ENCODE peak calls at places on chromosomes 2 and 18, in five cellular contexts. One of them, this sample, is unnamed.

GRCh38 chr2:8496079-8496478 is 185.8 kb upstream of the ID2 start:
- DNase-seq in CD8-positive, alpha-beta T cell: no peak
- DNase-seq in stimulated activated CD4-positive, alpha-beta T cell treated with anti-CD3 and anti-CD28 coated beads, Interleukin-15, amount 100 ng/mL, for 24 hours: no peak
- DNase-seq in ACHN: no peak
- DNase-seq in activated CD4-positive, alpha-beta T cell treated with anti-CD3 and anti-CD28 coated beads for 24 hours: no peak
- DNase-seq in this sample: no peak

GRCh38 chr2:65662654-65663432 is 230.4 kb upstream of the SPRED2 start:
- DNase-seq in stimulated activated CD4-positive, alpha-beta T cell treated with anti-CD3 and anti-CD28 coated beads, Interleukin-15, amount 100 ng/mL, for 24 hours: no peak
- DNase-seq in ACHN: no peak
- DNase-seq in CD8-positive, alpha-beta T cell: no peak
- DNase-seq in activated CD4-positive, alpha-beta T cell treated with anti-CD3 and anti-CD28 coated beads for 24 hours: no peak
- DNase-seq in this sample: no peak

GRCh38 chr2:43934567-43934966 is 61.2 kb downstream of the LRPPRC start:
- DNase-seq in activated CD4-positive, alpha-beta T cell treated with anti-CD3 and anti-CD28 coated beads for 24 hours: no peak
- DNase-seq in stimulated activated CD4-positive, alpha-beta T cell treated with anti-CD3 and anti-CD28 coated beads, Interleukin-15, amount 100 ng/mL, for 24 hours: no peak
- DNase-seq in CD8-positive, alpha-beta T cell: no peak
- DNase-seq in ACHN: no peak
- DNase-seq in this sample: no peak

GRCh38 chr2:44836916-44837315 is 104.6 kb upstream of the SIX3 start:
- DNase-seq in CD8-positive, alpha-beta T cell: no peak
- DNase-seq in stimulated activated CD4-positive, alpha-beta T cell treated with anti-CD3 and anti-CD28 coated beads, Interleukin-15, amount 100 ng/mL, for 24 hours: no peak
- DNase-seq in ACHN: no peak
- DNase-seq in activated CD4-positive, alpha-beta T cell treated with anti-CD3 and anti-CD28 coated beads for 24 hours: no peak
- DNase-seq in this sample: no peak

GRCh38 chr18:79862562-79862961 is 64.8 kb downstream of the KCNG2 start:
- DNase-seq in activated CD4-positive, alpha-beta T cell treated with anti-CD3 and anti-CD28 coated beads for 24 hours: no peak
- DNase-seq in stimulated activated CD4-positive, alpha-beta T cell treated with anti-CD3 and anti-CD28 coated beads, Interleukin-15, amount 100 ng/mL, for 24 hours: no peak
- DNase-seq in ACHN: no peak
- DNase-seq in CD8-positive, alpha-beta T cell: no peak
- DNase-seq in this sample: no peak

GRCh38 chr2:100161940-100162620 is 19.7 kb upstream of the AFF3 start:
- DNase-seq in activated CD4-positive, alpha-beta T cell treated with anti-CD3 and anti-CD28 coated beads for 24 hours: no peak
- DNase-seq in ACHN: no peak
- DNase-seq in stimulated activated CD4-positive, alpha-beta T cell treated with anti-CD3 and anti-CD28 coated beads, Interleukin-15, amount 100 ng/mL, for 24 hours: no peak
- DNase-seq in CD8-positive, alpha-beta T cell: no peak
- DNase-seq in this sample: no peak

GRCh38 chr18:5294113-5294617 is 1.4 kb downstream of the ZBTB14 start:
- DNase-seq in activated CD4-positive, alpha-beta T cell treated with anti-CD3 and anti-CD28 coated beads for 24 hours: peak
- DNase-seq in CD8-positive, alpha-beta T cell: no peak
- DNase-seq in ACHN: no peak
- DNase-seq in stimulated activated CD4-positive, alpha-beta T cell treated with anti-CD3 and anti-CD28 coated beads, Interleukin-15, amount 100 ng/mL, for 24 hours: peak
- DNase-seq in this sample: no peak

GRCh38 chr2:57181315-57182038 is 865.1 kb upstream of the VRK2 start:
- DNase-seq in CD8-positive, alpha-beta T cell: no peak
- DNase-seq in activated CD4-positive, alpha-beta T cell treated with anti-CD3 and anti-CD28 coated beads for 24 hours: no peak
- DNase-seq in stimulated activated CD4-positive, alpha-beta T cell treated with anti-CD3 and anti-CD28 coated beads, Interleukin-15, amount 100 ng/mL, for 24 hours: no peak
- DNase-seq in ACHN: no peak
- DNase-seq in this sample: no peak

GRCh38 chr2:44674473-44675299 is 266.8 kb upstream of the SIX3 start:
- DNase-seq in CD8-positive, alpha-beta T cell: no peak
- DNase-seq in stimulated activated CD4-positive, alpha-beta T cell treated with anti-CD3 and anti-CD28 coated beads, Interleukin-15, amount 100 ng/mL, for 24 hours: no peak
- DNase-seq in activated CD4-positive, alpha-beta T cell treated with anti-CD3 and anti-CD28 coated beads for 24 hours: no peak
- DNase-seq in ACHN: no peak
- DNase-seq in this sample: no peak

GRCh38 chr2:232997749-232998665 is 15.0 kb downstream of the NGEF start:
- DNase-seq in CD8-positive, alpha-beta T cell: no peak
- DNase-seq in activated CD4-positive, alpha-beta T cell treated with anti-CD3 and anti-CD28 coated beads for 24 hours: no peak
- DNase-seq in ACHN: no peak
- DNase-seq in stimulated activated CD4-positive, alpha-beta T cell treated with anti-CD3 and anti-CD28 coated beads, Interleukin-15, amount 100 ng/mL, for 24 hours: no peak
- DNase-seq in this sample: no peak

GRCh38 chr2:26610504-26611335 is 30.4 kb downstream of the CIB4 start:
- DNase-seq in ACHN: no peak
- DNase-seq in CD8-positive, alpha-beta T cell: no peak
- DNase-seq in activated CD4-positive, alpha-beta T cell treated with anti-CD3 and anti-CD28 coated beads for 24 hours: no peak
- DNase-seq in stimulated activated CD4-positive, alpha-beta T cell treated with anti-CD3 and anti-CD28 coated beads, Interleukin-15, amount 100 ng/mL, for 24 hours: no peak
- DNase-seq in this sample: no peak

GRCh38 chr2:235747868-235748144 is 254.0 kb downstream of the AGAP1 start:
- DNase-seq in CD8-positive, alpha-beta T cell: no peak
- DNase-seq in activated CD4-positive, alpha-beta T cell treated with anti-CD3 and anti-CD28 coated beads for 24 hours: no peak
- DNase-seq in stimulated activated CD4-positive, alpha-beta T cell treated with anti-CD3 and anti-CD28 coated beads, Interleukin-15, amount 100 ng/mL, for 24 hours: no peak
- DNase-seq in ACHN: no peak
- DNase-seq in this sample: no peak

GRCh38 chr18:77098554-77099174 is 33.9 kb downstream of the MBP start:
- DNase-seq in CD8-positive, alpha-beta T cell: no peak
- DNase-seq in ACHN: no peak
- DNase-seq in activated CD4-positive, alpha-beta T cell treated with anti-CD3 and anti-CD28 coated beads for 24 hours: no peak
- DNase-seq in stimulated activated CD4-positive, alpha-beta T cell treated with anti-CD3 and anti-CD28 coated beads, Interleukin-15, amount 100 ng/mL, for 24 hours: no peak
- DNase-seq in this sample: no peak

GRCh38 chr18:3671181-3671580 is 221.2 kb downstream of the TGIF1 start:
- DNase-seq in ACHN: no peak
- DNase-seq in CD8-positive, alpha-beta T cell: no peak
- DNase-seq in stimulated activated CD4-positive, alpha-beta T cell treated with anti-CD3 and anti-CD28 coated beads, Interleukin-15, amount 100 ng/mL, for 24 hours: no peak
- DNase-seq in activated CD4-positive, alpha-beta T cell treated with anti-CD3 and anti-CD28 coated beads for 24 hours: no peak
- DNase-seq in this sample: no peak

GRCh38 chr2:64861338-64862000 is 127.7 kb upstream of the SLC1A4 start:
- DNase-seq in CD8-positive, alpha-beta T cell: no peak
- DNase-seq in stimulated activated CD4-positive, alpha-beta T cell treated with anti-CD3 and anti-CD28 coated beads, Interleukin-15, amount 100 ng/mL, for 24 hours: no peak
- DNase-seq in ACHN: no peak
- DNase-seq in activated CD4-positive, alpha-beta T cell treated with anti-CD3 and anti-CD28 coated beads for 24 hours: no peak
- DNase-seq in this sample: no peak

GRCh38 chr2:9001229-9001628 is 2.3 kb downstream of the MBOAT2 start:
- DNase-seq in ACHN: no peak
- DNase-seq in activated CD4-positive, alpha-beta T cell treated with anti-CD3 and anti-CD28 coated beads for 24 hours: no peak
- DNase-seq in stimulated activated CD4-positive, alpha-beta T cell treated with anti-CD3 and anti-CD28 coated beads, Interleukin-15, amount 100 ng/mL, for 24 hours: no peak
- DNase-seq in CD8-positive, alpha-beta T cell: no peak
- DNase-seq in this sample: no peak

GRCh38 chr2:114919985-114920384 is 477.5 kb downstream of the DPP10 start:
- DNase-seq in ACHN: no peak
- DNase-seq in stimulated activated CD4-positive, alpha-beta T cell treated with anti-CD3 and anti-CD28 coated beads, Interleukin-15, amount 100 ng/mL, for 24 hours: no peak
- DNase-seq in activated CD4-positive, alpha-beta T cell treated with anti-CD3 and anti-CD28 coated beads for 24 hours: no peak
- DNase-seq in CD8-positive, alpha-beta T cell: no peak
- DNase-seq in this sample: no peak

GRCh38 chr2:209470-209869 is 54.4 kb downstream of the SH3YL1 start:
- DNase-seq in stimulated activated CD4-positive, alpha-beta T cell treated with anti-CD3 and anti-CD28 coated beads, Interleukin-15, amount 100 ng/mL, for 24 hours: no peak
- DNase-seq in CD8-positive, alpha-beta T cell: no peak
- DNase-seq in ACHN: no peak
- DNase-seq in activated CD4-positive, alpha-beta T cell treated with anti-CD3 and anti-CD28 coated beads for 24 hours: no peak
- DNase-seq in this sample: no peak

GRCh38 chr18:21307578-21307977 is 65.5 kb downstream of the GREB1L start:
- DNase-seq in activated CD4-positive, alpha-beta T cell treated with anti-CD3 and anti-CD28 coated beads for 24 hours: no peak
- DNase-seq in stimulated activated CD4-positive, alpha-beta T cell treated with anti-CD3 and anti-CD28 coated beads, Interleukin-15, amount 100 ng/mL, for 24 hours: no peak
- DNase-seq in ACHN: no peak
- DNase-seq in CD8-positive, alpha-beta T cell: no peak
- DNase-seq in this sample: no peak

GRCh38 chr2:84823788-84824187 is 57.1 kb downstream of the TRABD2A start:
- DNase-seq in stimulated activated CD4-positive, alpha-beta T cell treated with anti-CD3 and anti-CD28 coated beads, Interleukin-15, amount 100 ng/mL, for 24 hours: no peak
- DNase-seq in ACHN: no peak
- DNase-seq in CD8-positive, alpha-beta T cell: no peak
- DNase-seq in activated CD4-positive, alpha-beta T cell treated with anti-CD3 and anti-CD28 coated beads for 24 hours: no peak
- DNase-seq in this sample: no peak

GRCh38 chr2:172442072-172442895 is 14.9 kb downstream of the ITGA6 start:
- DNase-seq in activated CD4-positive, alpha-beta T cell treated with anti-CD3 and anti-CD28 coated beads for 24 hours: peak
- DNase-seq in CD8-positive, alpha-beta T cell: peak
- DNase-seq in ACHN: peak
- DNase-seq in stimulated activated CD4-positive, alpha-beta T cell treated with anti-CD3 and anti-CD28 coated beads, Interleukin-15, amount 100 ng/mL, for 24 hours: peak
- DNase-seq in this sample: no peak

GRCh38 chr18:57084331-57085298 is 62.3 kb upstream of the BOD1L2 start:
- DNase-seq in stimulated activated CD4-positive, alpha-beta T cell treated with anti-CD3 and anti-CD28 coated beads, Interleukin-15, amount 100 ng/mL, for 24 hours: no peak
- DNase-seq in CD8-positive, alpha-beta T cell: no peak
- DNase-seq in activated CD4-positive, alpha-beta T cell treated with anti-CD3 and anti-CD28 coated beads for 24 hours: no peak
- DNase-seq in ACHN: no peak
- DNase-seq in this sample: no peak

GRCh38 chr2:218033590-218034496 is 31.0 kb upstream of the TNS1 start:
- DNase-seq in stimulated activated CD4-positive, alpha-beta T cell treated with anti-CD3 and anti-CD28 coated beads, Interleukin-15, amount 100 ng/mL, for 24 hours: no peak
- DNase-seq in activated CD4-positive, alpha-beta T cell treated with anti-CD3 and anti-CD28 coated beads for 24 hours: no peak
- DNase-seq in CD8-positive, alpha-beta T cell: no peak
- DNase-seq in ACHN: no peak
- DNase-seq in this sample: no peak

GRCh38 chr18:57743008-57743407 is 60.1 kb downstream of the ATP8B1 start:
- DNase-seq in ACHN: no peak
- DNase-seq in activated CD4-positive, alpha-beta T cell treated with anti-CD3 and anti-CD28 coated beads for 24 hours: no peak
- DNase-seq in stimulated activated CD4-positive, alpha-beta T cell treated with anti-CD3 and anti-CD28 coated beads, Interleukin-15, amount 100 ng/mL, for 24 hours: no peak
- DNase-seq in CD8-positive, alpha-beta T cell: no peak
- DNase-seq in this sample: no peak

GRCh38 chr2:174335605-174336402 is 1.1 kb downstream of the SP9 start:
- DNase-seq in CD8-positive, alpha-beta T cell: peak
- DNase-seq in ACHN: no peak
- DNase-seq in activated CD4-positive, alpha-beta T cell treated with anti-CD3 and anti-CD28 coated beads for 24 hours: no peak
- DNase-seq in stimulated activated CD4-positive, alpha-beta T cell treated with anti-CD3 and anti-CD28 coated beads, Interleukin-15, amount 100 ng/mL, for 24 hours: peak
- DNase-seq in this sample: no peak

GRCh38 chr2:237471457-237472186 is 15.4 kb upstream of the MLPH start:
- DNase-seq in ACHN: peak
- DNase-seq in stimulated activated CD4-positive, alpha-beta T cell treated with anti-CD3 and anti-CD28 coated beads, Interleukin-15, amount 100 ng/mL, for 24 hours: peak
- DNase-seq in activated CD4-positive, alpha-beta T cell treated with anti-CD3 and anti-CD28 coated beads for 24 hours: no peak
- DNase-seq in CD8-positive, alpha-beta T cell: peak
- DNase-seq in this sample: peak

GRCh38 chr18:23539911-23540475 is 36.7 kb downstream of the RMC1 start:
- DNase-seq in activated CD4-positive, alpha-beta T cell treated with anti-CD3 and anti-CD28 coated beads for 24 hours: no peak
- DNase-seq in stimulated activated CD4-positive, alpha-beta T cell treated with anti-CD3 and anti-CD28 coated beads, Interleukin-15, amount 100 ng/mL, for 24 hours: no peak
- DNase-seq in ACHN: no peak
- DNase-seq in CD8-positive, alpha-beta T cell: no peak
- DNase-seq in this sample: no peak

GRCh38 chr2:116222793-116223192 is 1591.7 kb upstream of the DDX18 start:
- DNase-seq in stimulated activated CD4-positive, alpha-beta T cell treated with anti-CD3 and anti-CD28 coated beads, Interleukin-15, amount 100 ng/mL, for 24 hours: no peak
- DNase-seq in ACHN: no peak
- DNase-seq in activated CD4-positive, alpha-beta T cell treated with anti-CD3 and anti-CD28 coated beads for 24 hours: no peak
- DNase-seq in CD8-positive, alpha-beta T cell: no peak
- DNase-seq in this sample: no peak

GRCh38 chr2:11473604-11474440 is 7.9 kb upstream of the E2F6 start:
- DNase-seq in ACHN: no peak
- DNase-seq in activated CD4-positive, alpha-beta T cell treated with anti-CD3 and anti-CD28 coated beads for 24 hours: no peak
- DNase-seq in CD8-positive, alpha-beta T cell: no peak
- DNase-seq in stimulated activated CD4-positive, alpha-beta T cell treated with anti-CD3 and anti-CD28 coated beads, Interleukin-15, amount 100 ng/mL, for 24 hours: no peak
- DNase-seq in this sample: no peak

GRCh38 chr2:221314786-221315185 is 257.3 kb downstream of the EPHA4 start:
- DNase-seq in stimulated activated CD4-positive, alpha-beta T cell treated with anti-CD3 and anti-CD28 coated beads, Interleukin-15, amount 100 ng/mL, for 24 hours: no peak
- DNase-seq in ACHN: no peak
- DNase-seq in activated CD4-positive, alpha-beta T cell treated with anti-CD3 and anti-CD28 coated beads for 24 hours: no peak
- DNase-seq in CD8-positive, alpha-beta T cell: no peak
- DNase-seq in this sample: no peak

GRCh38 chr2:239397856-239398470 is 2.9 kb downstream of the HDAC4 start:
- DNase-seq in CD8-positive, alpha-beta T cell: no peak
- DNase-seq in activated CD4-positive, alpha-beta T cell treated with anti-CD3 and anti-CD28 coated beads for 24 hours: no peak
- DNase-seq in stimulated activated CD4-positive, alpha-beta T cell treated with anti-CD3 and anti-CD28 coated beads, Interleukin-15, amount 100 ng/mL, for 24 hours: no peak
- DNase-seq in ACHN: no peak
- DNase-seq in this sample: no peak

This sample was measured in T-helper 1 cell.